ENCODE peak calls at places on chromosomes 6 and 20, in seven cellular contexts. T is ovary, K is ascending aorta, O is trophoblast cell, A is heart left ventricle, M is GM23248, Z is BE2C. J is an unnamed sample.

GRCh38 chr6:76381612-76382011 is 309.1 kb upstream of the IMPG1 start:
- DNase-seq in A (no peak), O (no peak), Z (no peak), K (no peak), T (no peak), M (no peak), J (no peak)

GRCh38 chr20:41143354-41143753 is 6.0 kb downstream of the PLCG1 start:
- DNase-seq in T (no peak), K (no peak), O (no peak), M (no peak), A (no peak), Z (no peak), J (no peak)

GRCh38 chr6:151005896-151006632 is 140.6 kb downstream of the MTHFD1L start:
- DNase-seq in A (no peak), T (no peak), Z (no peak), M (no peak), O (no peak), K (no peak), J (no peak)

GRCh38 chr6:148565931-148566663 is 180.7 kb upstream of the UST start:
- DNase-seq in A (no peak), T (no peak), M (peak; percentile 97), Z (no peak), O (no peak), K (peak; percentile 78), J (peak; percentile 88)

GRCh38 chr6:51249798-51250197 is 431.1 kb downstream of the TFAP2B start:
- DNase-seq in O (no peak), K (no peak), T (no peak), Z (no peak), M (no peak), A (no peak), J (no peak)

GRCh38 chr6:52529311-52529710 is 47.5 kb downstream of the TRAM2 start:
- DNase-seq in O (no peak), K (no peak), Z (no peak), A (no peak), M (no peak), T (no peak), J (no peak)

GRCh38 chr6:31204751-31205145 is 34.3 kb upstream of the POU5F1 start:
- DNase-seq in O (no peak), M (peak; percentile 53), K (peak; percentile 38), Z (no peak), A (no peak), T (no peak), J (no peak)

GRCh38 chr6:99424022-99424421 is 1.1 kb downstream of the PNISR start:
- DNase-seq in O (no peak), A (no peak), M (no peak), Z (no peak), K (no peak), T (no peak), J (no peak)

GRCh38 chr6:43943099-43943766 is 173.2 kb downstream of the VEGFA start:
- DNase-seq in M (no peak), A (no peak), T (no peak), O (no peak), Z (no peak), K (peak; percentile 25), J (no peak)

GRCh38 chr20:8375898-8376297 is 243.8 kb downstream of the PLCB1 start:
- DNase-seq in K (no peak), A (no peak), O (no peak), Z (no peak), T (no peak), M (no peak), J (peak; percentile 52)

GRCh38 chr20:59920944-59921343 is 12.5 kb downstream of the SYCP2 start:
- DNase-seq in Z (no peak), O (no peak), K (no peak), A (no peak), T (no peak), M (no peak), J (no peak)

GRCh38 chr6:85675030-85675819 is 32.5 kb upstream of the SYNCRIP start:
- DNase-seq in O (peak; percentile 57), K (no peak), A (no peak), Z (peak; percentile 21), M (peak; percentile 67), T (no peak), J (peak; percentile 79)

GRCh38 chr6:55108469-55109130 is 65.7 kb upstream of the HCRTR2 start:
- DNase-seq in T (no peak), A (no peak), O (peak; percentile 72), M (no peak), Z (no peak), K (no peak), J (no peak)

GRCh38 chr6:15036690-15037245 is 209.1 kb upstream of the JARID2 start:
- DNase-seq in M (no peak), K (no peak), T (no peak), A (peak; percentile 79), O (peak; percentile 63), Z (peak; percentile 90), J (no peak)

GRCh38 chr6:129115491-129115890 is 232.6 kb downstream of the LAMA2 start:
- DNase-seq in M (no peak), K (no peak), Z (no peak), O (no peak), A (no peak), T (no peak), J (no peak)

GRCh38 chr6:71209206-71209605 is 79.4 kb upstream of the OGFRL1 start:
- DNase-seq in A (no peak), Z (no peak), O (no peak), K (no peak), T (no peak), M (no peak), J (no peak)

GRCh38 chr6:155755452-155755851 is 299.8 kb upstream of the NOX3 start:
- DNase-seq in O (no peak), A (no peak), M (no peak), Z (no peak), K (no peak), T (no peak), J (no peak)

GRCh38 chr6:74369556-74369993 is 673.6 kb downstream of the CD109 start:
- DNase-seq in K (no peak), Z (no peak), T (no peak), M (peak; percentile 91), O (peak; percentile 7), A (no peak), J (peak; percentile 60)

GRCh38 chr6:73388800-73389512 is 5.7 kb upstream of the DDX43 start:
- DNase-seq in M (peak; percentile 78), O (peak; percentile 96), K (peak; percentile 72), T (peak; percentile 43), Z (peak; percentile 61), A (peak; percentile 30), J (peak; percentile 72)

GRCh38 chr6:125598422-125598821 is 151.0 kb upstream of the HEY2 start:
- DNase-seq in K (peak; percentile 91), Z (no peak), M (peak; percentile 80), A (peak; percentile 20), O (peak; percentile 84), T (no peak), J (peak; percentile 70)

GRCh38 chr20:382291-383115 is 1.9 kb downstream of the TRIB3 start:
- DNase-seq in A (no peak), T (no peak), M (no peak), K (no peak), O (no peak), Z (no peak), J (no peak)

GRCh38 chr6:130202782-130203181 is 20.0 kb downstream of the SAMD3 start:
- DNase-seq in T (no peak), K (no peak), M (no peak), Z (no peak), A (no peak), O (no peak), J (no peak)

GRCh38 chr20:4138056-4138455 is 122.7 kb upstream of the RNF24 start:
- DNase-seq in T (no peak), O (peak; percentile 66), Z (no peak), K (peak; percentile 37), A (no peak), M (no peak), J (no peak)

GRCh38 chr20:44646023-44646640 is 5.4 kb downstream of the ADA start:
- DNase-seq in T (no peak), Z (no peak), A (no peak), M (no peak), O (no peak), K (no peak), J (no peak)
- H3K4me3 ChIP-seq in T (no peak overlapping the region), Z (no peak overlapping the region), A (peak overlapping the region; percentile 13), M (no peak overlapping the region), O (no peak overlapping the region), K (no peak overlapping the region), J (no peak overlapping the region)

DNA sequence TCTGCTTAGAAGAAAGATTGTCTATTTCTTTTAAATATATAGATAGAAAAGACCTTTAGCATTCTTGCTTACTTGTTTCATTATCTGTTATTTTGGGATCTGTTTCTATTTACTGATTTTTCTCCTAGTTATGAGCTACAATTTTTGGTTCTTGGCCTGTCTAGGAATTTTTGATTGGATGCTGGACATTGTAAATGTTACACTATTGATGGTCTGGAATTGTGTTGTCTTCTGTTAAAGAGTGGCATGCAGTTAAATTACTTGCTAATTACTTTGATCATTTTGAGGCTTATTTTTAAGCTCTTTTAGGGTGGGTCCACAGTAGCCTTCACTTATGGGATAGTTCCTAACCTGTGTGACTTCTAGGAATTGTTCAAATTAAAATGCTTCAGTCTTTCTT is 66.4 kb upstream of the NNAT start:
- DNase-seq in A (no peak), K (no peak), Z (no peak), M (no peak), T (no peak), O (no peak), J (no peak)
- H3K9me3 ChIP-seq in A (no peaks in the 10 kb centered on the region), K (peaks cover 32% of the 10 kb centered on the region), Z (peaks cover 9% of the 10 kb centered on the region), M (no peaks in the 10 kb centered on the region), T (peaks cover 3% of the 10 kb centered on the region), O (peaks cover 8% of the 10 kb centered on the region), J (peaks cover 29% of the 10 kb centered on the region)

DNA sequence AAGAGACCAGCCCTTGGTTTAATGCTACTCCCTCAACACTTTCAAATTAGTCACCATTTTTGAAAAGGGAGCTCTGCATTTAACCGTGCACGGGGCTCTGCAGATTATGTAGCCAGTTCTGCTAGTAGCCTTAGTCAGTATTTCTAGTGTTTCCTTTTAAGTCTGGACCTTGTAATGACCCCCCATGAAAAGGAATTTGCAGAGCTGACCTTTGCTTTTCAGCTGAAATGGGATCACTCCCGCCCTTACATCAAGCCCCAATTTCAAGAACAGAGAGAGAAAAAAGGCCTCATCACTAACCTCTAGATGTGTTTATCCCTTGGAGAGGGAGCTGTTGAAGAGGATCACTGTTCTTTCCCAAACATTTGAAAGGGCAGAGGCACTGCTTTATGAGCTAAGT is 490.8 kb upstream of the BTBD3 start:
- DNase-seq in Z (no peak), O (no peak), K (no peak), M (no peak), A (no peak), T (no peak), J (no peak)
- H3K27me3 ChIP-seq in Z (no peaks in the 10 kb centered on the region), O (no peaks in the 10 kb centered on the region), K (no peaks in the 10 kb centered on the region), M (no peaks in the 10 kb centered on the region), A (no peaks in the 10 kb centered on the region), T (no peaks in the 10 kb centered on the region), J (no peaks in the 10 kb centered on the region)

DNA sequence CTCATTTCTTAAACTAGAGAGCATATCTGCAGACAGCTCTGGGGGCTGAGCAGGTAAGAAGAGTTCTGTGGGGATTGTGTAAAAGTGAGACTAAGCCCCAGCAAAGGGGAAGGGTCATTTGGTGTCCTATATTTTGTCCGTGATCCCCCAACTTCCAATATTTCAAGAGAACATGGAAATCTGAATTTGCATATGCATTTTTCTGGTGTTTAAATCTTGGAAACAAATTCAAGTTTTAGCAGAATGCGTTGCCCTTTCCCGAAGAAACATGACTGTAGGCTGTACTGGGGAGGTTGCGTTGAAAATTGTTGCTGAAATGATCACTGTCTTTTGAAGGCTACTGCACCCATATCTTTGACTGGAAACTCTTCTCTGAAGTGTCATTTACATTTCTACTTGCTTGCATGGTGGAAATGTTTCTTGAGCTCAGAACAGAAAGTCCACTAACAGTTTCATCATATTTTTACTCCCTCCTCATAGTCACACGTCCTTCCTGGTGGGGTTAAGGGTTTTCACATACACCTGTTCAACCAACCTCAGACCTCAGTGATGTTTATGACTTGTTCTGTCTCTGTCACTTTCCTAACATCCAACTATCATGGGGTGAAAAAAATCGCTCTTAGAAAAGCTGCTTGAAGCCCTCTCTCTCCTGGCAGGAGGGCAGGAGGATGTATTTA is 140.3 kb downstream of the BCAS1 start:
- DNase-seq in O (no peak), A (no peak), K (no peak), M (no peak), Z (no peak), T (no peak), J (no peak)
- H3K4me3 ChIP-seq in O (no peak overlapping the region), A (no peak overlapping the region), K (no peak overlapping the region), M (no peak overlapping the region), Z (no peak overlapping the region), T (no peak overlapping the region), J (no peak overlapping the region)

J was measured in MG63.